ENCODE peak calls at places on chromosomes 1 and 21, in ten cellular contexts. K is KBM-7; U is dorsolateral prefrontal cortex; L is NCI-H748 treated with DMSO at 0.1 percent for 48 hours; T is stimulated activated CD4-positive, alpha-beta T cell treated with anti-CD3 and anti-CD28 coated beads, Interleukin-4, amount 100 ng/mL, for 48 hours; C is lower leg skin; B is adipocyte; S is adrenal gland; O is Right ventricle myocardium superior; Q is HEK293T. M is an unnamed sample.

GRCh38 chr1:23303524-23303923 is 40.6 kb downstream of the HNRNPR start:
- DNase-seq in T (no peak), L (no peak), Q (no peak), O (no peak), K (no peak), C (no peak), S (no peak), B (peak; percentile 18), U (no peak), M (no peak)

GRCh38 chr1:37825508-37825907 is 17.5 kb upstream of the YRDC start:
- DNase-seq in L (no peak), O (no peak), Q (no peak), K (no peak), U (no peak), S (no peak), T (no peak), B (no peak), C (no peak), M (no peak)

GRCh38 chr21:15061747-15062146 is 3.1 kb downstream of the NRIP1 start:
- DNase-seq in C (no peak), U (no peak), T (no peak), B (no peak), S (no peak), K (peak; percentile 29), O (no peak), Q (no peak), L (no peak), M (no peak)

GRCh38 chr1:26949926-26950319 is 10.3 kb downstream of the KDF1 start:
- DNase-seq in L (no peak), B (no peak), T (no peak), Q (no peak), U (no peak), K (no peak), S (no peak), C (no peak), O (no peak), M (no peak)

GRCh38 chr1:119531606-119532323 is 24.8 kb downstream of the HSD3B1 start:
- DNase-seq in T (no peak), C (no peak), U (no peak), K (no peak), L (no peak), O (no peak), B (peak; percentile 8), Q (no peak), S (no peak), M (no peak)

GRCh38 chr1:60679524-60679923 is 402.8 kb upstream of the NFIA start:
- DNase-seq in Q (no peak), T (no peak), K (no peak), O (no peak), C (no peak), S (no peak), U (no peak), B (no peak), L (no peak), M (no peak)

GRCh38 chr1:81998165-81998564 is 197.4 kb downstream of the ADGRL2 start:
- DNase-seq in K (no peak), T (no peak), B (no peak), Q (no peak), U (no peak), O (no peak), C (no peak), S (peak; percentile 14), L (no peak), M (no peak)

GRCh38 chr1:213724640-213725536 is 262.9 kb upstream of the PROX1 start:
- DNase-seq in S (no peak), O (peak; percentile 61), L (no peak), C (no peak), B (peak; percentile 65), U (peak; percentile 5), K (no peak), T (no peak), Q (no peak), M (no peak)

GRCh38 chr1:71031426-71031825 is 16.2 kb downstream of the PTGER3 start:
- DNase-seq in C (no peak), K (no peak), B (peak; percentile 13), L (no peak), U (no peak), S (no peak), O (no peak), Q (no peak), T (no peak), M (no peak)

GRCh38 chr1:11923069-11923826 is 3.0 kb downstream of the KIAA2013 start:
- DNase-seq in T (no peak), U (peak; percentile 46), C (no peak), L (no peak), K (no peak), Q (no peak), B (no peak), O (no peak), S (no peak), M (no peak)

GRCh38 chr1:184176058-184176457 is 124.5 kb downstream of the TSEN15 start:
- DNase-seq in K (no peak), O (no peak), U (no peak), Q (no peak), T (no peak), C (no peak), B (no peak), S (no peak), L (no peak), M (no peak)

GRCh38 chr1:57843760-57844159 is 419.9 kb upstream of the DAB1 start:
- DNase-seq in U (no peak), O (no peak), C (no peak), Q (no peak), L (no peak), S (no peak), K (no peak), B (peak; percentile 61), T (no peak), M (no peak)

GRCh38 chr1:182235952-182236650 is 155.5 kb downstream of the GLUL start:
- DNase-seq in B (no peak), T (no peak), K (no peak), U (no peak), L (peak; percentile 86), O (peak; percentile 49), C (no peak), S (peak; percentile 16), Q (no peak), M (no peak)

GRCh38 chr1:113452921-113453770 is 62.8 kb downstream of the MAGI3 start:
- DNase-seq in Q (peak; percentile 31), T (no peak), C (no peak), L (no peak), U (no peak), B (peak; percentile 73), O (no peak), K (peak; percentile 30), S (no peak), M (no peak)

GRCh38 chr1:3244539-3245315 is 175.7 kb downstream of the PRDM16 start:
- DNase-seq in Q (no peak), S (no peak), U (no peak), T (no peak), B (no peak), C (no peak), O (no peak), K (no peak), L (no peak), M (no peak)

GRCh38 chr1:214516434-214517326 is 34.7 kb downstream of the PTPN14 start:
- DNase-seq in B (no peak), S (no peak), K (no peak), L (no peak), T (no peak), O (no peak), U (no peak), Q (no peak), C (no peak), M (no peak)

GRCh38 chr1:223849352-223849751 is 3.6 kb upstream of the TP53BP2 start:
- DNase-seq in U (no peak), B (no peak), T (no peak), O (no peak), L (no peak), S (no peak), C (no peak), Q (no peak), K (no peak), M (no peak)

GRCh38 chr1:67710417-67710816 is 25.4 kb downstream of the GADD45A start:
- DNase-seq in U (no peak), C (no peak), T (no peak), B (peak; percentile 50), L (no peak), O (no peak), S (peak; percentile 50), Q (no peak), K (no peak), M (no peak)

GRCh38 chr1:44294588-44295007 is 60.5 kb downstream of the ERI3 start:
- DNase-seq in C (no peak), K (no peak), T (no peak), S (peak; percentile 19), L (no peak), B (no peak), U (peak; percentile 64), O (peak; percentile 53), Q (peak; percentile 56), M (peak; percentile 73)

GRCh38 chr1:41447995-41448770 is 36.3 kb downstream of the EDN2 start:
- DNase-seq in O (no peak), S (no peak), C (no peak), K (no peak), L (no peak), U (no peak), T (no peak), B (peak; percentile 82), Q (no peak), M (no peak)

M was measured in H9.